ENCODE peak calls at places on chromosomes 16 and 17, in ten cellular contexts. N is spleen; S is right cardiac atrium; P is mucosa of descending colon; D is pancreas; T is heart left ventricle; V is CD8-positive, alpha-beta memory T cell; R is stomach; Y is PC-3; E is adrenal gland. X is an unnamed sample.

GRCh38 chr16:50282010-50282538 is 15.7 kb downstream of the ADCY7 start:
- DNase-seq in N (peak; percentile 97), S (peak; percentile 77), P (peak; percentile 75), D (no peak), T (peak; percentile 90), V (peak; percentile 53), R (peak; percentile 69), Y (no peak), E (peak; percentile 79), X (peak; percentile 77)

GRCh38 chr16:69093974-69094373 is 11.5 kb upstream of the HAS3 start:
- DNase-seq in N (no peak), S (no peak), P (no peak), D (no peak), T (no peak), V (no peak), R (no peak), Y (no peak), E (no peak), X (no peak)

GRCh38 chr17:49575524-49576120 is at the start of gene NXPH3:
- DNase-seq in N (peak; percentile 89), S (peak; percentile 72), P (peak; percentile 81), D (peak; percentile 61), T (peak; percentile 86), V (peak; percentile 38), R (peak; percentile 80), Y (peak; percentile 63), E (no peak), X (peak; percentile 60)

GRCh38 chr17:68512247-68512966 is at the start of gene PRKAR1A:
- DNase-seq in N (peak; percentile 99), S (peak; percentile 95), P (peak; percentile 95), D (peak; percentile 92), T (peak; percentile 96), V (peak; percentile 93), R (peak; percentile 95), Y (peak; percentile 97), E (peak; percentile 98), X (peak; percentile 96)

GRCh38 chr17:55134486-55135157 is 130.1 kb upstream of the HLF start:
- DNase-seq in N (no peak), S (no peak), P (no peak), D (no peak), T (no peak), V (no peak), R (no peak), Y (peak; percentile 69), E (no peak), X (no peak)

GRCh38 chr16:1206786-1207185 is 18.3 kb downstream of the TPSG1 start:
- DNase-seq in N (no peak), S (no peak), P (no peak), D (no peak), T (no peak), V (no peak), R (no peak), Y (no peak), E (no peak), X (no peak)

GRCh38 chr16:70714526-70715112 is 28.8 kb upstream of the MTSS2 start:
- DNase-seq in N (no peak), S (no peak), P (no peak), D (no peak), T (no peak), V (no peak), R (no peak), Y (no peak), E (no peak), X (no peak)

GRCh38 chr16:56732832-56733231 is 2.9 kb downstream of the NUP93 start:
- DNase-seq in N (no peak), S (no peak), P (no peak), D (no peak), T (no peak), V (no peak), R (no peak), Y (no peak), E (no peak), X (no peak)

GRCh38 chr16:75250089-75250808 is 1.2 kb downstream of the BCAR1 start:
- DNase-seq in N (no peak), S (peak; percentile 30), P (peak; percentile 87), D (peak; percentile 82), T (peak; percentile 66), V (no peak), R (peak; percentile 90), Y (peak; percentile 24), E (no peak), X (peak; percentile 50)

GRCh38 chr17:29070795-29071194 is 27.9 kb downstream of the PIPOX start:
- DNase-seq in N (no peak), S (no peak), P (no peak), D (no peak), T (no peak), V (no peak), R (no peak), Y (no peak), E (no peak), X (no peak)

DNA sequence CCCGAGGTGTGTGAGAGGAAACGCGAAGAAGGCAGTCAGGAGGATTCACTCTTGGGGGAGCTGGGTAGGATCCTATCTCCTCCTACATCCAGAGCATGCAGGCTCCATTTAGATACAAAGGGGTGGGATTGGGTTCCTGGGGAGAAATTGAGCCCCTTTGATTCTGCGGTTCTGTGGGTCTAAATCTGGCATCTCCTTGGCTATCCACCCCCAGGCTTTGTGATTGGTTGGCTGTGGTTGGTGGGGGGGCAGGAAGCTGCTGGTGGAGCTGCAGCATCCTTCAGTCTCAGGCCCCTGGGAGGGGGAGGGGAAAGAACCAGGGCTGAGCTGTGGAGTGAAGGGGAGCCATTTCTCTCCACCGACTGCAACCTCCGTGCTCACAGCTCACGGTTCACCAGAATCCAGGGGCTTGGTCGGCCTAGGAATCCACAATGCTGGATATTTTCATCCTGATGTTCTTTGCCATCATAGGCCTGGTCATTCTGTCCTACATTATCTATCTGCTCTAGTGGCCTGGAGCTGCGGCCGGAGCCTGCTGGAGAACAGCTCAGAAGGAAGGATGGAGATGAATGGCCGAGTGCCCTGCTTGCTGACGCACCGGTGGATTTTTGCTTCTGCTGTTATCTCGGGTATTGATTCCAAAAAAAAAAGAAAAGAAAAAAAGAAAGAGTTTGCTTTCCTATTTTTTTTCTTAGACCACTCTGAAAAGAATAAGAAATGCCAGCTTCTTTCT is at the start of gene LASP1NB:
- DNase-seq in N (peak; percentile 77), S (peak; percentile 70), P (no peak), D (peak; percentile 9), T (no peak), V (no peak), R (peak; percentile 25), Y (no peak), E (peak; percentile 85), X (no peak)
- H3K4me1 ChIP-seq in N (peaks cover 18% of the 10 kb centered on the region), S (peaks cover 20% of the 10 kb centered on the region), P (peaks cover 5% of the 10 kb centered on the region), D (no peaks in the 10 kb centered on the region), T (peaks cover 47% of the 10 kb centered on the region), V (peaks cover 24% of the 10 kb centered on the region), R (peaks cover 26% of the 10 kb centered on the region), Y (no peaks in the 10 kb centered on the region), E (peaks cover 18% of the 10 kb centered on the region), X (peaks cover 6% of the 10 kb centered on the region)

GRCh38 chr17:75340636-75341035 is 51.4 kb upstream of the SLC25A19 start:
- DNase-seq in N (no peak), S (no peak), P (no peak), D (no peak), T (no peak), V (no peak), R (no peak), Y (no peak), E (no peak), X (no peak)
- H3K4me1 ChIP-seq in N (peaks cover 83% of the 10 kb centered on the region), S (peaks cover 16% of the 10 kb centered on the region), P (peaks cover 27% of the 10 kb centered on the region), D (no peaks in the 10 kb centered on the region), T (peaks cover 49% of the 10 kb centered on the region), V (peaks cover 84% of the 10 kb centered on the region), R (peaks cover 36% of the 10 kb centered on the region), Y (no peaks in the 10 kb centered on the region), E (peaks cover 48% of the 10 kb centered on the region), X (peaks cover 21% of the 10 kb centered on the region)

GRCh38 chr17:45963889-45964288 is 35.2 kb upstream of the STH start:
- DNase-seq in N (no peak), S (no peak), P (no peak), D (no peak), T (no peak), V (no peak), R (no peak), Y (no peak), E (no peak), X (no peak)

GRCh38 chr17:45964634-45965033 is 34.4 kb upstream of the STH start:
- DNase-seq in N (no peak), S (no peak), P (no peak), D (no peak), T (no peak), V (no peak), R (no peak), Y (no peak), E (no peak), X (no peak)

GRCh38 chr17:45963258-45963657 is 35.8 kb upstream of the STH start:
- DNase-seq in N (no peak), S (no peak), P (no peak), D (no peak), T (no peak), V (no peak), R (no peak), Y (no peak), E (no peak), X (no peak)

GRCh38 chr17:45961206-45961605 is 37.8 kb upstream of the STH start:
- DNase-seq in N (no peak), S (no peak), P (no peak), D (no peak), T (no peak), V (no peak), R (no peak), Y (no peak), E (no peak), X (no peak)

GRCh38 chr17:45962221-45962972 is 36.7 kb upstream of the STH start:
- DNase-seq in N (no peak), S (no peak), P (no peak), D (no peak), T (no peak), V (no peak), R (no peak), Y (no peak), E (no peak), X (no peak)
- H3K4me1 ChIP-seq in N (no peaks in the 10 kb centered on the region), S (no peaks in the 10 kb centered on the region), P (no peaks in the 10 kb centered on the region), D (no peaks in the 10 kb centered on the region), T (no peaks in the 10 kb centered on the region), V (no peaks in the 10 kb centered on the region), R (no peaks in the 10 kb centered on the region), Y (no peaks in the 10 kb centered on the region), E (no peaks in the 10 kb centered on the region), X (peaks cover 2% of the 10 kb centered on the region)

GRCh38 chr17:8140058-8140412 is 12.2 kb downstream of the PER1 start:
- DNase-seq in N (peak; percentile 73), S (no peak), P (no peak), D (peak; percentile 38), T (no peak), V (no peak), R (no peak), Y (no peak), E (peak; percentile 64), X (no peak)

GRCh38 chr17:8138366-8138671 is 13.9 kb downstream of the PER1 start:
- DNase-seq in N (no peak), S (no peak), P (no peak), D (no peak), T (no peak), V (no peak), R (no peak), Y (no peak), E (no peak), X (no peak)

GRCh38 chr17:8140413-8141029 is 11.7 kb downstream of the PER1 start:
- DNase-seq in N (peak; percentile 75), S (no peak), P (no peak), D (peak; percentile 19), T (no peak), V (no peak), R (no peak), Y (no peak), E (peak; percentile 56), X (no peak)

GRCh38 chr17:8137645-8138342 is 13.9 kb upstream of the HES7 start:
- DNase-seq in N (peak; percentile 41), S (no peak), P (no peak), D (peak; percentile 25), T (no peak), V (no peak), R (no peak), Y (no peak), E (peak; percentile 58), X (no peak)

GRCh38 chr17:8138672-8139371 is 13.4 kb downstream of the PER1 start:
- DNase-seq in N (peak; percentile 97), S (peak; percentile 93), P (peak; percentile 99), D (peak; percentile 98), T (peak; percentile 97), V (peak; percentile 92), R (peak; percentile 96), Y (peak; percentile 97), E (peak; percentile 99), X (peak; percentile 92)
- H3K4me1 ChIP-seq in N (peaks cover 21% of the 10 kb centered on the region), S (no peaks in the 10 kb centered on the region), P (peaks cover 17% of the 10 kb centered on the region), D (peaks cover 4% of the 10 kb centered on the region), T (peaks cover 19% of the 10 kb centered on the region), V (peaks cover 22% of the 10 kb centered on the region), R (peaks cover 22% of the 10 kb centered on the region), Y (peaks cover 6% of the 10 kb centered on the region), E (peaks cover 14% of the 10 kb centered on the region), X (peaks cover 1% of the 10 kb centered on the region)